ENCODE peak calls at places on chromosome 7, in seven cellular contexts. One of them, this sample, is unnamed.

GRCh38 chr7:111756687-111757178 is 194.4 kb upstream of the IMMP2L start:
- DNase-seq in fibroblast of lung: peak
- DNase-seq in choroid plexus epithelial cell: peak
- DNase-seq in colonic mucosa: peak
- DNase-seq in sigmoid colon: peak
- DNase-seq in IMR-90: peak
- DNase-seq in NB4: peak
- DNase-seq in this sample: no peak

GRCh38 chr7:6106140-6106904 is 75.1 kb downstream of the ANKRD61 start:
- DNase-seq in fibroblast of lung: peak
- DNase-seq in choroid plexus epithelial cell: peak
- DNase-seq in colonic mucosa: peak
- DNase-seq in sigmoid colon: peak
- DNase-seq in IMR-90: peak
- DNase-seq in NB4: peak
- DNase-seq in this sample: peak

GRCh38 chr7:128167316-128167691 is 73.8 kb upstream of the LEP start:
- DNase-seq in fibroblast of lung: peak
- DNase-seq in choroid plexus epithelial cell: peak
- DNase-seq in colonic mucosa: no peak
- DNase-seq in sigmoid colon: no peak
- DNase-seq in IMR-90: peak
- DNase-seq in NB4: peak
- DNase-seq in this sample: no peak

GRCh38 chr7:139720705-139721231 is 57.0 kb downstream of the HIPK2 start:
- DNase-seq in fibroblast of lung: peak
- DNase-seq in choroid plexus epithelial cell: peak
- DNase-seq in colonic mucosa: peak
- DNase-seq in sigmoid colon: no peak
- DNase-seq in IMR-90: peak
- DNase-seq in NB4: no peak
- DNase-seq in this sample: peak

GRCh38 chr7:107492875-107493274 is 23.0 kb downstream of the GPR22 start:
- DNase-seq in fibroblast of lung: no peak
- DNase-seq in choroid plexus epithelial cell: no peak
- DNase-seq in colonic mucosa: no peak
- DNase-seq in sigmoid colon: no peak
- DNase-seq in IMR-90: no peak
- DNase-seq in NB4: no peak
- DNase-seq in this sample: no peak

GRCh38 chr7:156609010-156609877 is 31.3 kb upstream of the RNF32 start:
- DNase-seq in fibroblast of lung: no peak
- DNase-seq in choroid plexus epithelial cell: no peak
- DNase-seq in colonic mucosa: peak
- DNase-seq in sigmoid colon: no peak
- DNase-seq in IMR-90: no peak
- DNase-seq in NB4: no peak
- DNase-seq in this sample: no peak

GRCh38 chr7:15049157-15049556 is 146.6 kb upstream of the DGKB start:
- DNase-seq in fibroblast of lung: no peak
- DNase-seq in choroid plexus epithelial cell: no peak
- DNase-seq in colonic mucosa: no peak
- DNase-seq in sigmoid colon: no peak
- DNase-seq in IMR-90: no peak
- DNase-seq in NB4: no peak
- DNase-seq in this sample: no peak

GRCh38 chr7:153682628-153683027 is 369.6 kb upstream of the DPP6 start:
- DNase-seq in fibroblast of lung: no peak
- DNase-seq in choroid plexus epithelial cell: no peak
- DNase-seq in colonic mucosa: no peak
- DNase-seq in sigmoid colon: no peak
- DNase-seq in IMR-90: no peak
- DNase-seq in NB4: peak
- DNase-seq in this sample: no peak

GRCh38 chr7:46169384-46169755 is 248.3 kb upstream of the IGFBP3 start:
- DNase-seq in fibroblast of lung: no peak
- DNase-seq in choroid plexus epithelial cell: no peak
- DNase-seq in colonic mucosa: no peak
- DNase-seq in sigmoid colon: no peak
- DNase-seq in IMR-90: peak
- DNase-seq in NB4: no peak
- DNase-seq in this sample: no peak

GRCh38 chr7:46939089-46939488 is 642.8 kb downstream of the TNS3 start:
- DNase-seq in fibroblast of lung: no peak
- DNase-seq in choroid plexus epithelial cell: no peak
- DNase-seq in colonic mucosa: no peak
- DNase-seq in sigmoid colon: no peak
- DNase-seq in IMR-90: no peak
- DNase-seq in NB4: no peak
- DNase-seq in this sample: peak

GRCh38 chr7:128005759-128006159 is 25.5 kb downstream of the LRRC4 start:
- DNase-seq in fibroblast of lung: no peak
- DNase-seq in choroid plexus epithelial cell: no peak
- DNase-seq in colonic mucosa: no peak
- DNase-seq in sigmoid colon: no peak
- DNase-seq in IMR-90: no peak
- DNase-seq in NB4: no peak
- DNase-seq in this sample: no peak

GRCh38 chr7:106021211-106022067 is 58.4 kb downstream of the CDHR3 start:
- DNase-seq in fibroblast of lung: peak
- DNase-seq in choroid plexus epithelial cell: peak
- DNase-seq in colonic mucosa: no peak
- DNase-seq in sigmoid colon: no peak
- DNase-seq in IMR-90: peak
- DNase-seq in NB4: peak
- DNase-seq in this sample: no peak

GRCh38 chr7:36280840-36281812 is 108.5 kb upstream of the ANLN start:
- DNase-seq in fibroblast of lung: peak
- DNase-seq in choroid plexus epithelial cell: peak
- DNase-seq in colonic mucosa: peak
- DNase-seq in sigmoid colon: peak
- DNase-seq in IMR-90: peak
- DNase-seq in NB4: peak
- DNase-seq in this sample: peak

GRCh38 chr7:129530881-129531391 is 28.6 kb downstream of the SMKR1 start:
- DNase-seq in fibroblast of lung: peak
- DNase-seq in choroid plexus epithelial cell: peak
- DNase-seq in colonic mucosa: no peak
- DNase-seq in sigmoid colon: no peak
- DNase-seq in IMR-90: peak
- DNase-seq in NB4: peak
- DNase-seq in this sample: peak

GRCh38 chr7:155667241-155667849 is 22.9 kb downstream of the RBM33 start:
- DNase-seq in fibroblast of lung: no peak
- DNase-seq in choroid plexus epithelial cell: no peak
- DNase-seq in colonic mucosa: no peak
- DNase-seq in sigmoid colon: no peak
- DNase-seq in IMR-90: no peak
- DNase-seq in NB4: no peak
- DNase-seq in this sample: no peak

GRCh38 chr7:122038904-122039303 is 105.1 kb downstream of the AASS start:
- DNase-seq in fibroblast of lung: no peak
- DNase-seq in choroid plexus epithelial cell: peak
- DNase-seq in colonic mucosa: no peak
- DNase-seq in sigmoid colon: no peak
- DNase-seq in IMR-90: peak
- DNase-seq in NB4: no peak
- DNase-seq in this sample: no peak

GRCh38 chr7:45872116-45873034 is 507 bp downstream of the CCDC201 start:
- DNase-seq in fibroblast of lung: no peak
- DNase-seq in choroid plexus epithelial cell: peak
- DNase-seq in colonic mucosa: no peak
- DNase-seq in sigmoid colon: no peak
- DNase-seq in IMR-90: no peak
- DNase-seq in NB4: no peak
- DNase-seq in this sample: peak

GRCh38 chr7:35545831-35546230 is 149.1 kb downstream of the HERPUD2 start:
- DNase-seq in fibroblast of lung: no peak
- DNase-seq in choroid plexus epithelial cell: no peak
- DNase-seq in colonic mucosa: no peak
- DNase-seq in sigmoid colon: no peak
- DNase-seq in IMR-90: no peak
- DNase-seq in NB4: no peak
- DNase-seq in this sample: no peak

GRCh38 chr7:40604601-40605438 is 470.0 kb downstream of the SUGCT start:
- DNase-seq in fibroblast of lung: peak
- DNase-seq in choroid plexus epithelial cell: peak
- DNase-seq in colonic mucosa: peak
- DNase-seq in sigmoid colon: peak
- DNase-seq in IMR-90: peak
- DNase-seq in NB4: peak
- DNase-seq in this sample: peak

GRCh38 chr7:10973942-10974716 is 457 bp downstream of the PHF14 start:
- DNase-seq in fibroblast of lung: peak
- DNase-seq in choroid plexus epithelial cell: peak
- DNase-seq in colonic mucosa: peak
- DNase-seq in sigmoid colon: no peak
- DNase-seq in IMR-90: peak
- DNase-seq in NB4: peak
- DNase-seq in this sample: peak

GRCh38 chr7:100091411-100092181 is 2.8 kb downstream of the COPS6 start:
- DNase-seq in fibroblast of lung: no peak
- DNase-seq in choroid plexus epithelial cell: no peak
- DNase-seq in colonic mucosa: no peak
- DNase-seq in sigmoid colon: no peak
- DNase-seq in IMR-90: peak
- DNase-seq in NB4: peak
- DNase-seq in this sample: peak

GRCh38 chr7:38795596-38795995 is 113.4 kb downstream of the VPS41 start:
- DNase-seq in fibroblast of lung: no peak
- DNase-seq in choroid plexus epithelial cell: no peak
- DNase-seq in colonic mucosa: no peak
- DNase-seq in sigmoid colon: no peak
- DNase-seq in IMR-90: no peak
- DNase-seq in NB4: no peak
- DNase-seq in this sample: no peak

GRCh38 chr7:44383566-44383965 is 58.2 kb upstream of the CAMK2B start:
- DNase-seq in fibroblast of lung: peak
- DNase-seq in choroid plexus epithelial cell: peak
- DNase-seq in colonic mucosa: peak
- DNase-seq in sigmoid colon: no peak
- DNase-seq in IMR-90: peak
- DNase-seq in NB4: no peak
- DNase-seq in this sample: no peak

GRCh38 chr7:75723444-75723843 is 15.3 kb downstream of the HIP1 start:
- DNase-seq in fibroblast of lung: no peak
- DNase-seq in choroid plexus epithelial cell: no peak
- DNase-seq in colonic mucosa: no peak
- DNase-seq in sigmoid colon: no peak
- DNase-seq in IMR-90: no peak
- DNase-seq in NB4: no peak
- DNase-seq in this sample: no peak

GRCh38 chr7:137272249-137272648 is 71.3 kb downstream of the PTN start:
- DNase-seq in fibroblast of lung: no peak
- DNase-seq in choroid plexus epithelial cell: no peak
- DNase-seq in colonic mucosa: no peak
- DNase-seq in sigmoid colon: no peak
- DNase-seq in IMR-90: no peak
- DNase-seq in NB4: no peak
- DNase-seq in this sample: no peak

GRCh38 chr7:117479480-117480224 is at the start of gene CFTR:
- DNase-seq in fibroblast of lung: no peak
- DNase-seq in choroid plexus epithelial cell: no peak
- DNase-seq in colonic mucosa: peak
- DNase-seq in sigmoid colon: no peak
- DNase-seq in IMR-90: no peak
- DNase-seq in NB4: no peak
- DNase-seq in this sample: no peak

GRCh38 chr7:2522780-2523433 is 3.3 kb downstream of the LFNG start:
- DNase-seq in fibroblast of lung: no peak
- DNase-seq in choroid plexus epithelial cell: peak
- DNase-seq in colonic mucosa: peak
- DNase-seq in sigmoid colon: no peak
- DNase-seq in IMR-90: no peak
- DNase-seq in NB4: no peak
- DNase-seq in this sample: no peak
- H3K4me3 ChIP-seq in fibroblast of lung: no peak
- H3K4me3 ChIP-seq in choroid plexus epithelial cell: no peak
- H3K4me3 ChIP-seq in colonic mucosa: peak
- H3K4me3 ChIP-seq in sigmoid colon: peak
- H3K4me3 ChIP-seq in IMR-90: no peak
- H3K4me3 ChIP-seq in NB4: no peak
- H3K4me3 ChIP-seq in this sample: no peak

DNA sequence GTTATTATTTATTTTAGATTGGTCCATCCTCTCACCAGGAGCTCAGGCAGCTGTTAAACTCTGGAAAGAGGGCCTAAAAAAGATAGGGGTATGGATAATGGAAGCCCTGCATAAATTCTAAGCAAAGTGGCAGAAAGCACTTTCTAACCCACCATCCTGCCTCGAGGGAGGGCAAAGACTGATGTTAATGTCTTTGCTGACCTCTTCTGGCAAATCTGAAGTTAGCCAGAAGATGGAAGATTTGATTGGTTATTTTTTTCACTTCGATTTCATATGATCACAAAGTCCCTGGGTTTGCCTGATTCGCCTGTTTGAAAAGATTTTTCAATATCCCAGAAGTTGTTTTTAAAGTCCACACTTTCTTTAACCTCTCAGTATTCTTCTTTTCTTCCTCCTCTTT is 24.8 kb downstream of the OR9A2 start:
- DNase-seq in fibroblast of lung: peak
- DNase-seq in choroid plexus epithelial cell: peak
- DNase-seq in colonic mucosa: no peak
- DNase-seq in sigmoid colon: no peak
- DNase-seq in IMR-90: no peak
- DNase-seq in NB4: peak
- DNase-seq in this sample: peak
- TF ChIP-seq CTCF in fibroblast of lung: peak
- TF ChIP-seq CTCF in choroid plexus epithelial cell: peak
- TF ChIP-seq CTCF in colonic mucosa: no peak
- TF ChIP-seq CTCF in sigmoid colon: no peak
- TF ChIP-seq CTCF in IMR-90: peak
- TF ChIP-seq CTCF in NB4: no peak
- TF ChIP-seq CTCF in this sample: peak

GRCh38 chr7:41702635-41703371 is at the start of gene INHBA:
- DNase-seq in fibroblast of lung: peak
- DNase-seq in choroid plexus epithelial cell: peak
- DNase-seq in colonic mucosa: no peak
- DNase-seq in sigmoid colon: no peak
- DNase-seq in IMR-90: peak
- DNase-seq in NB4: no peak
- DNase-seq in this sample: no peak
- H3K4me3 ChIP-seq in fibroblast of lung: peak
- H3K4me3 ChIP-seq in choroid plexus epithelial cell: peak
- H3K4me3 ChIP-seq in colonic mucosa: no peak
- H3K4me3 ChIP-seq in sigmoid colon: no peak
- H3K4me3 ChIP-seq in IMR-90: peak
- H3K4me3 ChIP-seq in NB4: no peak
- H3K4me3 ChIP-seq in this sample: no peak

GRCh38 chr7:70693690-70694356 is 438.1 kb upstream of the GALNT17 start:
- DNase-seq in fibroblast of lung: peak
- DNase-seq in choroid plexus epithelial cell: peak
- DNase-seq in colonic mucosa: peak
- DNase-seq in sigmoid colon: peak
- DNase-seq in IMR-90: peak
- DNase-seq in NB4: peak
- DNase-seq in this sample: peak
- TF ChIP-seq CTCF in fibroblast of lung: no peak
- TF ChIP-seq CTCF in choroid plexus epithelial cell: no peak
- TF ChIP-seq CTCF in colonic mucosa: peak
- TF ChIP-seq CTCF in sigmoid colon: no peak
- TF ChIP-seq CTCF in IMR-90: no peak
- TF ChIP-seq CTCF in NB4: no peak
- TF ChIP-seq CTCF in this sample: peak